ENCODE peak calls at places on chromosomes 2 and 18, in four cellular contexts. O is lower lobe of right lung, C is HFFc6, J is AG09319. M is an unnamed sample.

GRCh38 chr2:240812301-240812680 is 7.7 kb downstream of the KIF1A start:
- DNase-seq in C (no peak), J (no peak), O (peak; percentile 14), M (no peak)

GRCh38 chr2:182581196-182581935 is 134.7 kb upstream of the DNAJC10 start:
- DNase-seq in J (no peak), O (no peak), C (no peak), M (no peak)

GRCh38 chr2:60553992-60554648 is 666 bp upstream of the BCL11A start:
- DNase-seq in J (no peak), O (peak; percentile 71), C (no peak), M (peak; percentile 44)

GRCh38 chr2:103196834-103197233 is 435.0 kb downstream of the TMEM182 start:
- DNase-seq in O (no peak), C (no peak), J (no peak), M (no peak)

GRCh38 chr2:151916632-151917031 is 88.4 kb upstream of the ARL5A start:
- DNase-seq in O (no peak), J (no peak), C (no peak), M (no peak)

GRCh38 chr2:106316937-106317336 is 122.8 kb upstream of the UXS1 start:
- DNase-seq in O (no peak), J (no peak), C (no peak), M (no peak)

GRCh38 chr2:105085525-105085924 is 47.7 kb downstream of the MRPS9 start:
- DNase-seq in J (no peak), C (no peak), O (no peak), M (no peak)

GRCh38 chr18:6570581-6571238 is 156.0 kb upstream of the L3MBTL4 start:
- DNase-seq in C (no peak), J (no peak), O (no peak), M (no peak)

GRCh38 chr2:217160103-217160502 is 300.2 kb upstream of the TNP1 start:
- DNase-seq in C (no peak), O (no peak), J (no peak), M (no peak)

GRCh38 chr2:112465373-112465772 is 16.6 kb upstream of the TTL start:
- DNase-seq in J (no peak), C (no peak), O (no peak), M (no peak)
- TF ChIP-seq CTCF in J (no peak), C (peak; percentile 48), O (no peak), M (no peak)

GRCh38 chr18:50114448-50114847 is 80.5 kb downstream of the MYO5B start:
- DNase-seq in C (no peak), O (no peak), J (no peak), M (no peak)

GRCh38 chr18:50113726-50114125 is 81.2 kb downstream of the MYO5B start:
- DNase-seq in C (no peak), O (no peak), J (no peak), M (no peak)

GRCh38 chr18:50115095-50115494 is 79.9 kb downstream of the MYO5B start:
- DNase-seq in J (no peak), O (no peak), C (no peak), M (no peak)

GRCh38 chr18:50107468-50107867 is 87.5 kb downstream of the MYO5B start:
- DNase-seq in C (no peak), J (no peak), O (no peak), M (no peak)

GRCh38 chr18:50111398-50111797 is 83.5 kb downstream of the MYO5B start:
- DNase-seq in J (no peak), C (no peak), O (no peak), M (no peak)
- TF ChIP-seq CTCF in J (no peak), C (no peak), O (no peak), M (peak; percentile 2)

GRCh38 chr18:7926526-7926925 is 359.4 kb downstream of the PTPRM start:
- DNase-seq in J (no peak), C (no peak), O (no peak), M (no peak)
- TF ChIP-seq CTCF in J (no peak), C (peak; percentile 41), O (no peak), M (no peak)

GRCh38 chr2:172467382-172467781 is 40.0 kb downstream of the ITGA6 start:
- DNase-seq in C (no peak), O (no peak), J (no peak), M (no peak)
- TF ChIP-seq CTCF in C (peak; percentile 9), O (no peak), J (no peak), M (no peak)

GRCh38 chr2:150663143-150663542 is 175.7 kb upstream of the RND3 start:
- DNase-seq in C (peak; percentile 80), J (peak; percentile 91), O (no peak), M (no peak)
- TF ChIP-seq CTCF in C (no peak), J (no peak), O (no peak), M (no peak)

GRCh38 chr2:10079931-10080535 is at the start of gene CYS1:
- DNase-seq in O (no peak), C (no peak), J (no peak), M (peak; percentile 90)
- TF ChIP-seq CTCF in O (no peak), C (no peak), J (no peak), M (peak; percentile 72)

GRCh38 chr2:205716126-205716525 is 33.8 kb downstream of the NRP2 start:
- DNase-seq in O (no peak), J (no peak), C (no peak), M (no peak)
- TF ChIP-seq CTCF in O (no peak), J (no peak), C (peak; percentile 70), M (no peak)

GRCh38 chr2:84459028-84459943 is at the start of gene SUCLG1:
- DNase-seq in O (peak; percentile 92), J (peak; percentile 44), C (peak; percentile 71), M (peak; percentile 89)
- TF ChIP-seq CTCF in O (no peak), J (no peak), C (no peak), M (no peak)

GRCh38 chr18:9682572-9682971 is 25.5 kb upstream of the RAB31 start:
- DNase-seq in J (no peak), O (no peak), C (no peak), M (no peak)

GRCh38 chr18:9684901-9685738 is 23.0 kb upstream of the RAB31 start:
- DNase-seq in J (no peak), O (no peak), C (peak; percentile 5), M (no peak)

GRCh38 chr18:9681217-9681616 is 26.9 kb upstream of the RAB31 start:
- DNase-seq in J (no peak), O (no peak), C (no peak), M (no peak)

GRCh38 chr18:9688036-9688741 is 19.9 kb upstream of the RAB31 start:
- DNase-seq in O (no peak), J (no peak), C (peak; percentile 55), M (no peak)

DNA sequence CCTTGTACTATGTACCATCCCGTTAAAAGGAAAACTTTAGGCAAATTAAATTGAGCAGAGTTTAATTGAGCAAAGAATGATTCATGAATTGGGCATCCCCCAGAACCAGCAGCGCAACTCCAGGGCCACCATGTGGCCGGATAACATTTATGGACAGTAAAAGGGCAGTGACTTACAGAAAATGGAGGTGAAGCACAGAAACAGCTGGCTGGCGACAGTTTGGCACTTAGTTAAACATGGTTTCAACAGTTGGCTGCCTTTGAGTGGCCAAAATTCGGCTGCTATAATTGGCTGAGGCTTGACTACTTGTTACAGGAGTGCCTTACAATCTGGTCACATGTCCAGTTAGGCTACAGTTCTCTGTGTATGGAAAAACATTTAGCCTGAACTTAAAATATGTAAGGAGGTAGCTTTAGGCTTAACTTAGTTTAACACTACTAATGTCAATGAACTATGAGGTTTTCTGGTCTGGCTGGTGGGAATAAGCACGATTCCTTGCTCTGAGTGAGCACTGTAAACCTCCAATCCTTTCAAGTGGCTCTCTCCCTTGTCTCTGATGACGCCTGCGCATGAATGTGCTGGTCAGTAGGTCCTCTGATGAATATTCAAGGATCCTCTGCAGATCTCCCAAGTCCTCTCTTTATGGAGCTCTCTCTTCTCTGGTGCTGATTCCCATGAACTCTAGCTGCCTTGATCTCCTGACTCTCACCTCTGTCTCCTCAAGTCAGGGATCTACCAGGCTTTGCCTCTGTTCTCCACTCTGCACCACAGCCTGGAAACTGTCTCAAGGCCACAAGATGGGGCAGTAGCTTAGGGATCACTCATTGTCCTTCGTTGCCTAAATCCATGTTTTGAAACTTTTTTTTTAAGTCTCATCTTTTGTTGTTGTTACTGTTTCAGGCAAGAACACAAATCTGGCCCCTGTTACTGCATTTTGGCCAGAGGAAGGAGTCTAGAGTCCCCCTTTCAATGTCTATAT is 24.4 kb upstream of the RAB31 start:
- DNase-seq in O (no peak), C (peak; percentile 74), J (no peak), M (no peak)
- TF ChIP-seq CTCF in O (peak; percentile 36), C (peak; percentile 73), J (peak; percentile 64), M (no peak)

M was measured in GM20000.